ENCODE peak calls at places on chromosomes 13 and 19, in eight cellular contexts. H is T-cell; F is activated CD4-positive, alpha-beta memory T cell treated with anti-CD3 and anti-CD28 coated beads, Interleukin-2, amount 10 ng/mL, durations not matched to agents 7 days and 5 days; Y is AG08395; B is left ventricle myocardium superior; A is HepG2; U is fibroblast of the aortic adventitia; S is NCI-H2081. T is an unnamed sample.

GRCh38 chr13:70747305-70747704 is 639.1 kb upstream of the KLHL1 start:
- DNase-seq in H (no peak), F (no peak), Y (no peak), B (no peak), A (no peak), U (no peak), S (no peak), T (no peak)

GRCh38 chr13:114132419-114133121 is at the start of gene RASA3:
- DNase-seq in H (peak; percentile 44), F (peak; percentile 67), Y (peak; percentile 94), B (peak; percentile 91), A (no peak), U (peak; percentile 74), S (peak; percentile 71), T (peak; percentile 84)

GRCh38 chr13:45306966-45307365 is 34.0 kb downstream of the TPT1 start:
- DNase-seq in H (no peak), F (no peak), Y (no peak), B (no peak), A (no peak), U (no peak), S (no peak), T (no peak)

GRCh38 chr19:41588497-41589209 is 12.7 kb downstream of the CEACAM21 start:
- DNase-seq in H (no peak), F (peak; percentile 38), Y (peak; percentile 49), B (no peak), A (peak; percentile 15), U (peak; percentile 32), S (no peak), T (peak; percentile 57)

GRCh38 chr19:40741527-40742390 is 8.5 kb downstream of the ACTMAP start:
- DNase-seq in H (no peak), F (no peak), Y (no peak), B (no peak), A (no peak), U (no peak), S (no peak), T (no peak)

GRCh38 chr19:54343868-54344267 is 4.9 kb upstream of the LILRA4 start:
- DNase-seq in H (no peak), F (no peak), Y (no peak), B (no peak), A (no peak), U (no peak), S (no peak), T (no peak)

GRCh38 chr19:17340302-17340870 is 3.0 kb downstream of the GTPBP3 start:
- DNase-seq in H (no peak), F (no peak), Y (no peak), B (peak; percentile 38), A (peak; percentile 49), U (no peak), S (no peak), T (no peak)

GRCh38 chr19:30678168-30678567 is 306.0 kb downstream of the ZNF536 start:
- DNase-seq in H (no peak), F (no peak), Y (no peak), B (no peak), A (no peak), U (no peak), S (no peak), T (no peak)

GRCh38 chr13:114065926-114066774 is 66.3 kb downstream of the RASA3 start:
- DNase-seq in H (peak; percentile 41), F (no peak), Y (no peak), B (peak; percentile 32), A (no peak), U (no peak), S (no peak), T (peak; percentile 15)

GRCh38 chr19:19134687-19135158 is 3.6 kb downstream of the TMEM161A start:
- DNase-seq in H (peak; percentile 31), F (no peak), Y (no peak), B (peak; percentile 91), A (no peak), U (no peak), S (no peak), T (no peak)

GRCh38 chr13:113734099-113734825 is 24.8 kb upstream of the TMEM255B start:
- DNase-seq in H (no peak), F (no peak), Y (no peak), B (no peak), A (no peak), U (no peak), S (no peak), T (no peak)

GRCh38 chr19:17470204-17470841 is at the start of gene SLC27A1:
- DNase-seq in H (peak; percentile 78), F (peak; percentile 88), Y (peak; percentile 98), B (peak; percentile 99), A (peak; percentile 98), U (peak; percentile 98), S (peak; percentile 97), T (peak; percentile 100)

GRCh38 chr13:111508164-111508870 is 187.9 kb downstream of the TEX29 start:
- DNase-seq in H (no peak), F (no peak), Y (no peak), B (no peak), A (no peak), U (no peak), S (no peak), T (no peak)

GRCh38 chr19:12884926-12885748 is 1.9 kb downstream of the KLF1 start:
- DNase-seq in H (peak; percentile 81), F (peak; percentile 91), Y (peak; percentile 52), B (peak; percentile 85), A (peak; percentile 29), U (peak; percentile 22), S (peak; percentile 90), T (peak; percentile 30)

GRCh38 chr19:29380581-29380980 is 145.2 kb upstream of the VSTM2B start:
- DNase-seq in H (no peak), F (no peak), Y (no peak), B (no peak), A (no peak), U (no peak), S (no peak), T (no peak)

GRCh38 chr19:13834308-13834790 is 39.1 kb downstream of the ZSWIM4 start:
- DNase-seq in H (no peak), F (no peak), Y (peak; percentile 39), B (no peak), A (no peak), U (no peak), S (no peak), T (peak; percentile 81)

GRCh38 chr19:33431986-33432385 is 58.5 kb downstream of the CEBPG start:
- DNase-seq in H (no peak), F (no peak), Y (no peak), B (no peak), A (no peak), U (peak; percentile 6), S (no peak), T (no peak)

GRCh38 chr19:52297601-52298358 is 811 bp downstream of the ZNF480 start:
- DNase-seq in H (no peak), F (no peak), Y (no peak), B (no peak), A (no peak), U (no peak), S (no peak), T (peak; percentile 5)

GRCh38 chr13:73514208-73514607 is 455.4 kb downstream of the KLF5 start:
- DNase-seq in H (no peak), F (no peak), Y (no peak), B (no peak), A (no peak), U (no peak), S (no peak), T (no peak)

GRCh38 chr19:43592800-43593350 is 3.1 kb downstream of the IRGQ start:
- DNase-seq in H (no peak), F (no peak), Y (no peak), B (no peak), A (no peak), U (no peak), S (no peak), T (no peak)

GRCh38 chr13:87674143-87674772 is 3.1 kb downstream of the SLITRK5 start:
- DNase-seq in H (no peak), F (no peak), Y (no peak), B (no peak), A (no peak), U (no peak), S (no peak), T (no peak)

GRCh38 chr19:15836345-15836594 is 20.8 kb upstream of the OR10H1 start:
- DNase-seq in H (no peak), F (no peak), Y (peak; percentile 5), B (no peak), A (no peak), U (peak; percentile 14), S (no peak), T (no peak)

GRCh38 chr19:41364546-41365391 is 820 bp upstream of the B9D2 start:
- DNase-seq in H (no peak), F (no peak), Y (no peak), B (no peak), A (no peak), U (no peak), S (no peak), T (no peak)

GRCh38 chr13:42906257-42906656 is 85.8 kb downstream of the EPSTI1 start:
- DNase-seq in H (no peak), F (no peak), Y (no peak), B (no peak), A (no peak), U (no peak), S (no peak), T (no peak)

GRCh38 chr19:33129901-33130300 is 2.0 kb upstream of the WDR88 start:
- DNase-seq in H (no peak), F (no peak), Y (no peak), B (no peak), A (no peak), U (no peak), S (no peak), T (no peak)

GRCh38 chr13:93225610-93226009 is 997 bp upstream of the GPC6 start:
- DNase-seq in H (no peak), F (no peak), Y (no peak), B (no peak), A (no peak), U (no peak), S (no peak), T (no peak)